ENCODE peak calls at places on chromosomes 12 and 14, in eight cellular contexts. V is lower lobe of right lung, W is esophagus muscularis mucosa, Y is endodermal cell, B is psoas muscle, A is Karpas-422, M is iPS DF 6.9, K is PC-9. L is an unnamed sample. For H3K4me1, the result is how much of the 10 kb centered on the place peaks cover.

GRCh38 chr12:109656681-109657262 is 56.9 kb upstream of the FAM222A start:
- DNase-seq in V (no peak), W (no peak), Y (no peak), B (no peak), A (peak), M (no peak), K (no peak), L (no peak)

GRCh38 chr12:6965714-6966113 is 4.8 kb downstream of the PHB2 start:
- DNase-seq in V (no peak), W (no peak), Y (peak), B (no peak), A (no peak), M (no peak), K (no peak), L (no peak)

GRCh38 chr12:119868992-119869391 is 8.1 kb downstream of the CIT start:
- DNase-seq in V (no peak), W (no peak), Y (peak), B (no peak), A (no peak), M (no peak), K (no peak), L (no peak)

GRCh38 chr14:57293851-57294837 is 25.4 kb downstream of the AP5M1 start:
- DNase-seq in V (no peak), W (no peak), Y (no peak), B (no peak), A (peak), M (no peak), K (no peak), L (no peak)

GRCh38 chr12:76277480-76277879 is 70.7 kb downstream of the BBS10 start:
- DNase-seq in V (no peak), W (no peak), Y (peak), B (no peak), A (no peak), M (no peak), K (no peak), L (no peak)

GRCh38 chr14:105856676-105857222 is 330.4 kb downstream of the TMEM121 start:
- DNase-seq in V (no peak), W (no peak), Y (peak), B (no peak), A (no peak), M (no peak), K (no peak), L (no peak)

GRCh38 chr14:50061664-50062437 is 54.5 kb downstream of the VCPKMT start:
- DNase-seq in V (no peak), W (no peak), Y (peak), B (no peak), A (peak), M (no peak), K (peak), L (no peak)

GRCh38 chr12:62859203-62859799 is 75.6 kb downstream of the PPM1H start:
- DNase-seq in V (no peak), W (no peak), Y (no peak), B (no peak), A (peak), M (no peak), K (no peak), L (no peak)

GRCh38 chr14:58697927-58698641 is 60.3 kb downstream of the DACT1 start:
- DNase-seq in V (no peak), W (no peak), Y (no peak), B (no peak), A (no peak), M (no peak), K (no peak), L (no peak)

GRCh38 chr14:99213101-99213500 is 58.9 kb downstream of the BCL11B start:
- DNase-seq in V (no peak), W (no peak), Y (no peak), B (no peak), A (no peak), M (no peak), K (no peak), L (no peak)

GRCh38 chr14:99212199-99212598 is 59.8 kb downstream of the BCL11B start:
- DNase-seq in V (no peak), W (no peak), Y (no peak), B (no peak), A (no peak), M (no peak), K (no peak), L (no peak)

GRCh38 chr14:99212646-99213045 is 59.4 kb downstream of the BCL11B start:
- DNase-seq in V (no peak), W (no peak), Y (no peak), B (no peak), A (no peak), M (no peak), K (no peak), L (no peak)

GRCh38 chr14:99210333-99210732 is 61.7 kb downstream of the BCL11B start:
- DNase-seq in V (no peak), W (no peak), Y (no peak), B (no peak), A (no peak), M (no peak), K (no peak), L (no peak)

GRCh38 chr14:99211410-99211809 is 60.6 kb downstream of the BCL11B start:
- DNase-seq in V (no peak), W (no peak), Y (no peak), B (no peak), A (no peak), M (no peak), K (no peak), L (no peak)
- H3K4me3 ChIP-seq in V (no peak), W (no peak), Y (no peak), B (no peak), A (no peak), M (no peak), K (no peak), L (no peak)

GRCh38 chr12:49973361-49973830 is 649 bp downstream of the AQP6 start:
- DNase-seq in V (no peak), W (no peak), Y (no peak), B (no peak), A (no peak), M (no peak), K (no peak), L (no peak)

GRCh38 chr12:49972122-49972521 is 625 bp upstream of the AQP6 start:
- DNase-seq in V (no peak), W (no peak), Y (peak), B (no peak), A (no peak), M (no peak), K (no peak), L (no peak)

GRCh38 chr12:49974231-49974675 is 1.5 kb downstream of the AQP6 start:
- DNase-seq in V (peak), W (no peak), Y (peak), B (peak), A (no peak), M (no peak), K (no peak), L (peak)

GRCh38 chr12:49971141-49971540 is 1.6 kb upstream of the AQP6 start:
- DNase-seq in V (no peak), W (no peak), Y (peak), B (no peak), A (no peak), M (no peak), K (no peak), L (no peak)

GRCh38 chr12:49972641-49973360 is at the start of gene AQP6:
- DNase-seq in V (no peak), W (no peak), Y (peak), B (no peak), A (no peak), M (no peak), K (no peak), L (no peak)
- H3K4me1 ChIP-seq in V (under half), W (under half), Y (under half), B (under half), A (under half), M (under half), K (under half), L (under half)

GRCh38 chr12:14962797-14963196 is 1.4 kb upstream of the ARHGDIB start:
- DNase-seq in V (no peak), W (no peak), Y (no peak), B (no peak), A (peak), M (no peak), K (no peak), L (no peak)

GRCh38 chr12:14962180-14962579 is 779 bp upstream of the ARHGDIB start:
- DNase-seq in V (no peak), W (no peak), Y (no peak), B (no peak), A (peak), M (no peak), K (no peak), L (no peak)

GRCh38 chr12:14960548-14961465 is 594 bp downstream of the ARHGDIB start:
- DNase-seq in V (no peak), W (no peak), Y (no peak), B (no peak), A (peak), M (no peak), K (peak), L (no peak)

GRCh38 chr12:14959916-14960315 is 1.5 kb downstream of the ARHGDIB start:
- DNase-seq in V (no peak), W (no peak), Y (no peak), B (no peak), A (no peak), M (no peak), K (no peak), L (no peak)

GRCh38 chr12:14961466-14962155 is at the start of gene ARHGDIB:
- DNase-seq in V (peak), W (no peak), Y (no peak), B (no peak), A (peak), M (no peak), K (peak), L (no peak)
- H3K4me3 ChIP-seq in V (peak), W (peak), Y (no peak), B (peak), A (peak), M (no peak), K (peak), L (peak)

DNA sequence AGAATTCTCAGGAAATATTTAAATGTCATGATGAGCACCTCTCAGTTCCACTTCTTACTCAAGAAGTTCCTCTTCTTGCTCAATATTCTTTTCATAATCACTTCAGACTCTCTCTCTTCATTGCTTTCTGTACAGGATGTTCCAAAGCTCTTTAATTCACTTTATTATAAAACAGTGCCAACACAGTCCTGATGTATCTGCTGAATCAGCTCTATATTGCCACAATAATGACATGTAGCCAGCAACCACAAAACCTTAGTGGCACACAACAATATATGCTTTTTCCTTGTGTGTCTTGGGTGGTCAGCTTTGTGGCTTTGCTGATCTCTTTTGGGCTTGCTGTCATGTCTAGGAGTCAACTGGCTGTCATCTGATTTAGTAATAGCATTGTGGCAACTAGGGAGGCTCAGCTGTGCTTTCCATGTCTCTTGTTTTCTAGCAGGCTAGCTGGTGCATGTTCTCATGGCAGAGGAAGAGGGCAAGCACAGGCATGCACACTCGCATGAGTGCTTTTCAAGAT is 52.8 kb upstream of the SLC2A13 start:
- DNase-seq in V (no peak), W (no peak), Y (no peak), B (no peak), A (no peak), M (no peak), K (no peak), L (no peak)
- H3K4me1 ChIP-seq in V (under half), W (under half), Y (under half), B (under half), A (under half), M (under half), K (under half), L (under half)

GRCh38 chr14:91118511-91119068 is 4.7 kb downstream of the DGLUCY start:
- DNase-seq in V (no peak), W (no peak), Y (no peak), B (no peak), A (no peak), M (no peak), K (no peak), L (no peak)

GRCh38 chr14:91117960-91118359 is 4.1 kb downstream of the DGLUCY start:
- DNase-seq in V (no peak), W (no peak), Y (no peak), B (no peak), A (no peak), M (no peak), K (no peak), L (no peak)

GRCh38 chr14:91115986-91116385 is 2.1 kb downstream of the DGLUCY start:
- DNase-seq in V (no peak), W (no peak), Y (no peak), B (no peak), A (no peak), M (no peak), K (peak), L (no peak)

GRCh38 chr14:91114079-91115065 is 499 bp downstream of the DGLUCY start:
- DNase-seq in V (peak), W (no peak), Y (peak), B (peak), A (peak), M (peak), K (peak), L (no peak)

DNA sequence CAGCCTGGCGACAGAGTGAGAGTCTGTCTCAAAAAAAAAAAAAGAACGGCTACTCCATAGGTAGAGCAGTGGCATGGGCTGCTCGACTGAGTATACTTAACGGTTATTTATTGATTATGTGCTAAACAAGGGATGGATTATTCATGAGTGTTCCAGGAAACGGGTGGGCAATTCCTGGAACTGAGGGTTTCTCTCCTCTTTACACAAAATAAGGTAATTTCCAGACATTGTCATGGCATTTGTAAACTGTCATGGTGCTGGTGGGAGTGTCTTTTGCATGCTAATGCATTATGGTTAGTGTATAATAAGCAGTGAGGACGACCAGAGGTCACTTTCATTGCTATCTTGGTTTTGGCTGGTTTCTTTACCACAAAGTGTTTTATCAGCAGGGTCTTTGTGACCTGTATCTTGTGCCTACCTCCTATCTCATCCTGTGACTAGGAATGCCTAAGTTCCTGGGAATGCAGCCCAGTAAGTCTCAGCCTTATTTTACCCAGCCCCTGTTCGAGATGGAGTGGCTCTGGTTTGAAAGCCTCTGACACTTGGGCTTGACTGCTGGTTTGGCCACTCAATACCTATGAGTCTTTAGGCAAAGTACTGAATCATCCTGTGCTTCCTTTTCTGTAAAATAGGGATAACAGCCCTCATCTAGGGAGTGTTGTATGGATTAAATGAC is 3.2 kb downstream of the DGLUCY start:
- DNase-seq in V (no peak), W (no peak), Y (no peak), B (no peak), A (no peak), M (no peak), K (no peak), L (no peak)
- H3K4me3 ChIP-seq in V (no peak), W (peak), Y (peak), B (peak), A (no peak), M (no peak), K (no peak), L (no peak)

GRCh38 chr14:99322731-99323599 is 51.0 kb upstream of the BCL11B start:
- DNase-seq in V (no peak), W (peak), Y (peak), B (no peak), A (no peak), M (no peak), K (no peak), L (no peak)
- H3K4me1 ChIP-seq in V (under half), W (under half), Y (under half), B (under half), A (under half), M (under half), K (under half), L (under half)